ENCODE peak calls at places on chromosomes 13 and 19, in four cellular contexts. One of them, this sample, is unnamed.
A peak's percentile ranks its signal among the peaks of the same experiment; 100 is the strongest.

GRCh38 chr19:42297034-42297433 is 4.9 kb upstream of the PRR19 start:
- DNase-seq in tibial nerve: no peak
- DNase-seq in NCI-H187 treated with DMSO at 0.1 percent for 48 hours: no peak
- DNase-seq in H7: no peak
- DNase-seq in this sample: no peak

GRCh38 chr13:102089177-102089576 is 312.7 kb downstream of the FGF14 start:
- DNase-seq in tibial nerve: no peak
- DNase-seq in NCI-H187 treated with DMSO at 0.1 percent for 48 hours: no peak
- DNase-seq in H7: no peak
- DNase-seq in this sample: no peak

GRCh38 chr13:80465321-80465720 is 124.4 kb upstream of the SPRY2 start:
- DNase-seq in tibial nerve: no peak
- DNase-seq in NCI-H187 treated with DMSO at 0.1 percent for 48 hours: no peak
- DNase-seq in H7: no peak
- DNase-seq in this sample: no peak

GRCh38 chr19:23799321-23799720 is 40.6 kb upstream of the ZNF681 start:
- DNase-seq in tibial nerve: no peak
- DNase-seq in NCI-H187 treated with DMSO at 0.1 percent for 48 hours: no peak
- DNase-seq in H7: no peak
- DNase-seq in this sample: no peak

GRCh38 chr19:15418588-15419412 is at the start of gene AKAP8L:
- DNase-seq in tibial nerve: peak; percentile 99
- DNase-seq in NCI-H187 treated with DMSO at 0.1 percent for 48 hours: peak; percentile 85
- DNase-seq in H7: peak; percentile 99
- DNase-seq in this sample: peak; percentile 95

GRCh38 chr19:4361152-4362037 is 18.0 kb downstream of the MPND start:
- DNase-seq in tibial nerve: no peak
- DNase-seq in NCI-H187 treated with DMSO at 0.1 percent for 48 hours: no peak
- DNase-seq in H7: peak; percentile 87
- DNase-seq in this sample: no peak

GRCh38 chr13:57641071-57641470 is 9.5 kb downstream of the PCDH17 start:
- DNase-seq in tibial nerve: no peak
- DNase-seq in NCI-H187 treated with DMSO at 0.1 percent for 48 hours: no peak
- DNase-seq in H7: no peak
- DNase-seq in this sample: no peak

GRCh38 chr19:41945135-41945766 is 13.9 kb downstream of the RABAC1 start:
- DNase-seq in tibial nerve: no peak
- DNase-seq in NCI-H187 treated with DMSO at 0.1 percent for 48 hours: no peak
- DNase-seq in H7: no peak
- DNase-seq in this sample: no peak

GRCh38 chr19:1274081-1274851 is 1.1 kb upstream of the FAM174C start:
- DNase-seq in tibial nerve: no peak
- DNase-seq in NCI-H187 treated with DMSO at 0.1 percent for 48 hours: no peak
- DNase-seq in H7: peak; percentile 71
- DNase-seq in this sample: no peak